ENCODE peak calls at places on chromosomes 11 and 22, in six cellular contexts. One of them, this sample, is unnamed.

GRCh38 chr11:39220069-39220468 is 2239.4 kb downstream of the LRRC4C start:
- DNase-seq in substantia nigra: no peak
- DNase-seq in OCI-LY7: no peak
- DNase-seq in tibial nerve: no peak
- DNase-seq in SK-N-MC: peak; percentile 76
- DNase-seq in suprapubic skin: no peak
- DNase-seq in this sample: no peak

GRCh38 chr11:111846063-111846462 is 25.3 kb downstream of the ALG9 start:
- DNase-seq in substantia nigra: no peak
- DNase-seq in OCI-LY7: no peak
- DNase-seq in tibial nerve: no peak
- DNase-seq in SK-N-MC: no peak
- DNase-seq in suprapubic skin: no peak
- DNase-seq in this sample: no peak

GRCh38 chr11:120651396-120651795 is 139.8 kb downstream of the GRIK4 start:
- DNase-seq in substantia nigra: no peak
- DNase-seq in OCI-LY7: no peak
- DNase-seq in tibial nerve: no peak
- DNase-seq in SK-N-MC: no peak
- DNase-seq in suprapubic skin: no peak
- DNase-seq in this sample: no peak

GRCh38 chr11:115920841-115921480 is 416.7 kb upstream of the CADM1 start:
- DNase-seq in substantia nigra: no peak
- DNase-seq in OCI-LY7: no peak
- DNase-seq in tibial nerve: no peak
- DNase-seq in SK-N-MC: no peak
- DNase-seq in suprapubic skin: no peak
- DNase-seq in this sample: no peak

GRCh38 chr11:111526501-111526900 is 11.9 kb downstream of the HOATZ start:
- DNase-seq in substantia nigra: no peak
- DNase-seq in OCI-LY7: no peak
- DNase-seq in tibial nerve: no peak
- DNase-seq in SK-N-MC: no peak
- DNase-seq in suprapubic skin: no peak
- DNase-seq in this sample: peak; percentile 56

GRCh38 chr11:58622344-58622743 is at the start of gene CNTF:
- DNase-seq in substantia nigra: no peak
- DNase-seq in OCI-LY7: no peak
- DNase-seq in tibial nerve: no peak
- DNase-seq in SK-N-MC: no peak
- DNase-seq in suprapubic skin: no peak
- DNase-seq in this sample: no peak

GRCh38 chr11:34977039-34977906 is 60.9 kb downstream of the PDHX start:
- DNase-seq in substantia nigra: no peak
- DNase-seq in OCI-LY7: no peak
- DNase-seq in tibial nerve: no peak
- DNase-seq in SK-N-MC: no peak
- DNase-seq in suprapubic skin: no peak
- DNase-seq in this sample: no peak

GRCh38 chr11:67534070-67534679 is 10.9 kb upstream of the CABP2 start:
- DNase-seq in substantia nigra: no peak
- DNase-seq in OCI-LY7: peak; percentile 56
- DNase-seq in tibial nerve: no peak
- DNase-seq in SK-N-MC: no peak
- DNase-seq in suprapubic skin: no peak
- DNase-seq in this sample: no peak

GRCh38 chr22:49491726-49492125 is 335.9 kb downstream of the BRD1 start:
- DNase-seq in substantia nigra: no peak
- DNase-seq in OCI-LY7: no peak
- DNase-seq in tibial nerve: no peak
- DNase-seq in SK-N-MC: no peak
- DNase-seq in suprapubic skin: no peak
- DNase-seq in this sample: no peak

GRCh38 chr11:120835601-120836228 is 188.2 kb upstream of the TBCEL start:
- DNase-seq in substantia nigra: no peak
- DNase-seq in OCI-LY7: no peak
- DNase-seq in tibial nerve: no peak
- DNase-seq in SK-N-MC: no peak
- DNase-seq in suprapubic skin: no peak
- DNase-seq in this sample: no peak

GRCh38 chr11:17578296-17578695 is 31.2 kb downstream of the OTOG start:
- DNase-seq in substantia nigra: no peak
- DNase-seq in OCI-LY7: no peak
- DNase-seq in tibial nerve: no peak
- DNase-seq in SK-N-MC: no peak
- DNase-seq in suprapubic skin: no peak
- DNase-seq in this sample: no peak

GRCh38 chr11:78078218-78079167 is 1.2 kb downstream of the NDUFC2 start:
- DNase-seq in substantia nigra: no peak
- DNase-seq in OCI-LY7: peak; percentile 8
- DNase-seq in tibial nerve: no peak
- DNase-seq in SK-N-MC: no peak
- DNase-seq in suprapubic skin: no peak
- DNase-seq in this sample: no peak

GRCh38 chr11:107017433-107018227 is 646 bp downstream of the GUCY1A2 start:
- DNase-seq in substantia nigra: peak; percentile 44
- DNase-seq in OCI-LY7: no peak
- DNase-seq in tibial nerve: peak; percentile 13
- DNase-seq in SK-N-MC: no peak
- DNase-seq in suprapubic skin: peak; percentile 66
- DNase-seq in this sample: peak; percentile 75

GRCh38 chr11:67053896-67054850 is 2.5 kb upstream of the RHOD start:
- DNase-seq in substantia nigra: no peak
- DNase-seq in OCI-LY7: peak; percentile 62
- DNase-seq in tibial nerve: no peak
- DNase-seq in SK-N-MC: no peak
- DNase-seq in suprapubic skin: no peak
- DNase-seq in this sample: peak; percentile 43

GRCh38 chr22:47049078-47049609 is 286.7 kb downstream of the TBC1D22A start:
- DNase-seq in substantia nigra: no peak
- DNase-seq in OCI-LY7: no peak
- DNase-seq in tibial nerve: no peak
- DNase-seq in SK-N-MC: no peak
- DNase-seq in suprapubic skin: peak; percentile 29
- DNase-seq in this sample: no peak

GRCh38 chr11:104727095-104727494 is 171.2 kb downstream of the CASP12 start:
- DNase-seq in substantia nigra: no peak
- DNase-seq in OCI-LY7: no peak
- DNase-seq in tibial nerve: no peak
- DNase-seq in SK-N-MC: no peak
- DNase-seq in suprapubic skin: no peak
- DNase-seq in this sample: no peak

GRCh38 chr11:26268980-26269660 is 62.8 kb upstream of the ANO3 start:
- DNase-seq in substantia nigra: no peak
- DNase-seq in OCI-LY7: no peak
- DNase-seq in tibial nerve: no peak
- DNase-seq in SK-N-MC: no peak
- DNase-seq in suprapubic skin: no peak
- DNase-seq in this sample: no peak

GRCh38 chr22:18032455-18033101 is 8.2 kb upstream of the MICAL3 start:
- DNase-seq in substantia nigra: no peak
- DNase-seq in OCI-LY7: no peak
- DNase-seq in tibial nerve: no peak
- DNase-seq in SK-N-MC: no peak
- DNase-seq in suprapubic skin: peak; percentile 15
- DNase-seq in this sample: no peak

GRCh38 chr22:50672041-50672440 is 582 bp upstream of the SHANK3 start:
- DNase-seq in substantia nigra: no peak
- DNase-seq in OCI-LY7: no peak
- DNase-seq in tibial nerve: no peak
- DNase-seq in SK-N-MC: no peak
- DNase-seq in suprapubic skin: peak; percentile 60
- DNase-seq in this sample: no peak

GRCh38 chr22:50671641-50672040 is 982 bp upstream of the SHANK3 start:
- DNase-seq in substantia nigra: no peak
- DNase-seq in OCI-LY7: no peak
- DNase-seq in tibial nerve: no peak
- DNase-seq in SK-N-MC: no peak
- DNase-seq in suprapubic skin: no peak
- DNase-seq in this sample: no peak

GRCh38 chr22:50672471-50673230 is at the start of gene SHANK3:
- DNase-seq in substantia nigra: no peak
- DNase-seq in OCI-LY7: no peak
- DNase-seq in tibial nerve: no peak
- DNase-seq in SK-N-MC: no peak
- DNase-seq in suprapubic skin: peak; percentile 81
- DNase-seq in this sample: no peak

GRCh38 chr22:50670914-50671538 is 1.6 kb upstream of the SHANK3 start:
- DNase-seq in substantia nigra: no peak
- DNase-seq in OCI-LY7: no peak
- DNase-seq in tibial nerve: no peak
- DNase-seq in SK-N-MC: no peak
- DNase-seq in suprapubic skin: no peak
- DNase-seq in this sample: no peak

DNA sequence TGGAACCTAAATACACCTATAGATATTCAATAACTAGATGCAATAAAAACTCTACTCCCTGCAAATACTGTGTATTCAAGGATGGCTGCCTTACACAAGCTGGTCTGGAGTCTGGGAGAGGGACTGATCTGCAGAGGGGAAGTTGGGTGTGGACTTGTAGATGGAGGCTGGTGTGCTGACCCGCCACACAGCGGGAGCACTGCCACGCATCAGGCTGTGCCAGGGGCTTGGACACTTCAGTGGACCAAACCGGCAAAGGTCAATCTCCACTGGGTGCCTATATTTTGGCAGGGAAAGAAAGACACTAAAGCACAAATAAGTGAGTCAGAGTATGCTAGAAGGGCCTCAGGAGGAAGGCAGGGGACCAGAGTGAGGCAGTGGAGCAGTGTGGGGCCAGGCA is 2.1 kb upstream of the SHANK3 start:
- DNase-seq in substantia nigra: no peak
- DNase-seq in OCI-LY7: no peak
- DNase-seq in tibial nerve: no peak
- DNase-seq in SK-N-MC: no peak
- DNase-seq in suprapubic skin: no peak
- DNase-seq in this sample: no peak
- H3K27ac ChIP-seq in substantia nigra: no peak overlapping the region
- H3K27ac ChIP-seq in OCI-LY7: no peak overlapping the region
- H3K27ac ChIP-seq in tibial nerve: no peak overlapping the region
- H3K27ac ChIP-seq in SK-N-MC: no peak overlapping the region
- H3K27ac ChIP-seq in suprapubic skin: peak overlapping the region; percentile 79
- H3K27ac ChIP-seq in this sample: no peak overlapping the region

DNA sequence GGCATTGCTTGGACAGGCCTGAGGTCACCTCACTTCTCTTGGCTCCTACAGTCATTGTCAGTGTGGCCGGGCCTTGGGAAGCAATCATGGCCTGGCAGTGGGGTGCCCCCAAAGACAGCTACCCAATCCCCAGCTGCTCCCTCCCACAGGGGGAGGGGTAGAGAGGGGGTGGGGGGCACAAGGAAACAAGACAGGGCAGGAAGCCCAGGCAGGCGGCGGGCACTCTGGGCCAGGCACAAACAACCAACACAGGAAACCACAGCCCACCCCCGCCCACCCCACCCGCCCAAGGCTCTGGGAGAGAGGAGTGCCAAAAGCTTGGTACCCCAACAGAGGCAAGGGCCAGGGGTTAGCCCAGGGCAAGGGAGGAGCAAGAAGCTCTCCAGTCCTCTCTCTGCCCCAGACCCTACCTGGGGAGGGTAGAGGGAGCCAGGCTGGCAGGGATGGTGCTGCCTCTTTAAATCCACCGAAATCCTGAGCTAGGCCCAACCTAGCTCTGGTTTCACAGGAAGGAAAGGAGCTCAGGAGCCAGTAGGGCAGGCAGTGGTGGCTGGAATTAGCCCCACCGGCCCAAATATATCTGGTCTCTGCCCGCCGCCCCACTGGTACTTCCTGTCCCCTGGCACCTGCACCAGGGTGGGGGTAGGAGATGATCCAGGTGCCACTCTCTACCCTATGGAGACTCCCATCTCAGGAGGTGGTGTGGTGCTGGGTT is 12.2 kb downstream of the BCL9L start:
- DNase-seq in substantia nigra: peak; percentile 45
- DNase-seq in OCI-LY7: no peak
- DNase-seq in tibial nerve: no peak
- DNase-seq in SK-N-MC: no peak
- DNase-seq in suprapubic skin: no peak
- DNase-seq in this sample: no peak
- H3K27ac ChIP-seq in substantia nigra: peak overlapping the region; percentile 78
- H3K27ac ChIP-seq in OCI-LY7: peak overlapping the region; percentile 88
- H3K27ac ChIP-seq in tibial nerve: peak overlapping the region; percentile 89
- H3K27ac ChIP-seq in SK-N-MC: peak overlapping the region; percentile 98
- H3K27ac ChIP-seq in suprapubic skin: peak overlapping the region; percentile 96
- H3K27ac ChIP-seq in this sample: no peak overlapping the region

DNA sequence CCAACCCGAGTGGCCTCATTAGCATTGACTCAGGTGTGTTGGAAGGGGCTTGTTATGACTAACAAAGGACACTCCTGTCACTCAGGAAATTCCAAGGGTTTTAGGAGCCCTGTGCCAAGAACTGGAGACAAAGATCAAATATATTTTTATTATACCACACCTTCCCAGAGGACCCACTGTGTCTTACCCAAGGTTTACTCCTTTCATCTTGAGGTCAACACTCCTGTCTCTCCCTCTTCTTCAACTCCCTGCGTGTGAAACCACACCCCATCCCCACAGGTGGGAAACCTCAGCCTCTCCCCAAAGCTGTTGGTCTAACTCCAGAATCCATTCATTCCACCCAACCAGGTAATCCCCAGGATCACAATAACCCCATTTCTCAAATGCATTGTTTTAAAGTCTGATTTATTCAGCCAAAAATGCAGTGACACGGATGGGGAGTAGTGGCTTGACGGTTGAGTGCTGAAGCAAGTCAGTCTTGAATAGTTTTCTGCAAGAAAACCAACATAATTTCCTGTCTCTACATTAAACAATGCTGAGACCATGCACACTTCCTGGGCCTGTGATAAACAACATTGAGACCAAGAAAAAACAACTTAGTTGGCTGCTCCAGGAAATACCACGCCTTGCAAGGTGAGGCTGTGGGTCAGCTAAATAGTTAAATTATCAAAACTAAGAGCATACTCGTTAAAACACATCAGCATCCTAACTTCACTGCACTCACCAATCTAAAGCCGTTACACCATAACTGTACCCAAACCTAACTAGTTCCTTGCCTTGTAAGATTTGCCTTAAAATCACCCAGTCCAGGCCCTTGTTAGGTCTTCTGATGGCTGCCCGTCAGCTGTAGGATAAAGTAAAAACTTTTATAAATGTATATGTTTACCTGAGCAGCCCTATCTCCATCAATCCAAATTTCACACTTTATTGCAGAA is 38.5 kb upstream of the SPON1 start:
- DNase-seq in substantia nigra: no peak
- DNase-seq in OCI-LY7: peak; percentile 90
- DNase-seq in tibial nerve: no peak
- DNase-seq in SK-N-MC: no peak
- DNase-seq in suprapubic skin: no peak
- DNase-seq in this sample: no peak
- H3K27ac ChIP-seq in substantia nigra: no peak overlapping the region
- H3K27ac ChIP-seq in OCI-LY7: peak overlapping the region; percentile 95
- H3K27ac ChIP-seq in tibial nerve: no peak overlapping the region
- H3K27ac ChIP-seq in SK-N-MC: no peak overlapping the region
- H3K27ac ChIP-seq in suprapubic skin: no peak overlapping the region
- H3K27ac ChIP-seq in this sample: no peak overlapping the region

DNA sequence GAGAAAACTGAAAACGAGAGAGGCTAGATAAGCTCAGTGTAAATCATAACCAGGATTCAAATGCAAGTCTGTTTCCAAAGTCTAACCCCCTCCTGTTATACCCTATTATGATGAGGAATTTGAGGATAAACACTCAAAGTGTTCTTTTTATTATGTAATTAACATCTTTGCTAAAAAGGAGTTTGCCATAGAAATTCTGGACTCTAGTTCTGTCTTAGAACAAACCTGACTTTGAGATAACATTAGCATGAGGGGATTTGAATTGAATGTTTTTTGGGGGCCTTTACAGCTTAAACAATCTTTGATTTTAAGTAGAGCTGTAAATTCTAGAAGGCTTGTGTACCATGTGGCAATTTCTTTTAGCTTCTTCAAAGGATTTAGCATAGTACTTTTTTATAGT is 9.5 kb downstream of the C11orf54 start:
- DNase-seq in substantia nigra: no peak
- DNase-seq in OCI-LY7: no peak
- DNase-seq in tibial nerve: no peak
- DNase-seq in SK-N-MC: no peak
- DNase-seq in suprapubic skin: no peak
- DNase-seq in this sample: no peak
- H3K27ac ChIP-seq in substantia nigra: no peak overlapping the region
- H3K27ac ChIP-seq in OCI-LY7: no peak overlapping the region
- H3K27ac ChIP-seq in tibial nerve: no peak overlapping the region
- H3K27ac ChIP-seq in SK-N-MC: no peak overlapping the region
- H3K27ac ChIP-seq in suprapubic skin: no peak overlapping the region
- H3K27ac ChIP-seq in this sample: no peak overlapping the region

This sample was measured in MM.1S.